ENCODE peak calls at places on chromosomes 12 and 14, in four cellular contexts. E is lower lobe of right lung, N is thoracic aorta, Z is fibroblast of lung. T is an unnamed sample. For H3K4me1, the result is how much of the 10 kb centered on the place peaks cover.

GRCh38 chr12:15525414-15525813 is 203.1 kb downstream of the PTPRO start:
- DNase-seq in E (no peak), N (no peak), Z (no peak), T (no peak)

GRCh38 chr12:113469893-113470743 is 1.6 kb downstream of the LHX5 start:
- DNase-seq in E (no peak), N (no peak), Z (no peak), T (no peak)

GRCh38 chr12:102116392-102116791 is 3.5 kb downstream of the NUP37 start:
- DNase-seq in E (no peak), N (no peak), Z (no peak), T (no peak)

GRCh38 chr12:80756875-80757274 is 40.2 kb downstream of the MYF5 start:
- DNase-seq in E (no peak), N (no peak), Z (peak), T (no peak)

GRCh38 chr12:64571346-64571745 is 38.9 kb upstream of the RASSF3 start:
- DNase-seq in E (no peak), N (no peak), Z (no peak), T (no peak)

GRCh38 chr12:38585090-38585489 is 268.5 kb downstream of the ALG10B start:
- DNase-seq in E (no peak), N (no peak), Z (no peak), T (no peak)

GRCh38 chr12:101407054-101407437 is 526 bp downstream of the ARL1 start:
- DNase-seq in E (peak), N (no peak), Z (no peak), T (no peak)

GRCh38 chr14:59507063-59507751 is 22.9 kb downstream of the JKAMP start:
- DNase-seq in E (no peak), N (peak), Z (peak), T (peak)

GRCh38 chr12:123854232-123854631 is 92.1 kb downstream of the DNAH10 start:
- DNase-seq in E (no peak), N (no peak), Z (no peak), T (no peak)

GRCh38 chr12:20188930-20189653 is 179.2 kb upstream of the PDE3A start:
- DNase-seq in E (no peak), N (no peak), Z (no peak), T (no peak)

GRCh38 chr14:35366048-35366428 is 38.5 kb downstream of the NFKBIA start:
- DNase-seq in E (peak), N (no peak), Z (peak), T (peak)

GRCh38 chr14:94771191-94771905 is 1.4 kb upstream of the GSC start:
- DNase-seq in E (no peak), N (no peak), Z (no peak), T (no peak)

DNA sequence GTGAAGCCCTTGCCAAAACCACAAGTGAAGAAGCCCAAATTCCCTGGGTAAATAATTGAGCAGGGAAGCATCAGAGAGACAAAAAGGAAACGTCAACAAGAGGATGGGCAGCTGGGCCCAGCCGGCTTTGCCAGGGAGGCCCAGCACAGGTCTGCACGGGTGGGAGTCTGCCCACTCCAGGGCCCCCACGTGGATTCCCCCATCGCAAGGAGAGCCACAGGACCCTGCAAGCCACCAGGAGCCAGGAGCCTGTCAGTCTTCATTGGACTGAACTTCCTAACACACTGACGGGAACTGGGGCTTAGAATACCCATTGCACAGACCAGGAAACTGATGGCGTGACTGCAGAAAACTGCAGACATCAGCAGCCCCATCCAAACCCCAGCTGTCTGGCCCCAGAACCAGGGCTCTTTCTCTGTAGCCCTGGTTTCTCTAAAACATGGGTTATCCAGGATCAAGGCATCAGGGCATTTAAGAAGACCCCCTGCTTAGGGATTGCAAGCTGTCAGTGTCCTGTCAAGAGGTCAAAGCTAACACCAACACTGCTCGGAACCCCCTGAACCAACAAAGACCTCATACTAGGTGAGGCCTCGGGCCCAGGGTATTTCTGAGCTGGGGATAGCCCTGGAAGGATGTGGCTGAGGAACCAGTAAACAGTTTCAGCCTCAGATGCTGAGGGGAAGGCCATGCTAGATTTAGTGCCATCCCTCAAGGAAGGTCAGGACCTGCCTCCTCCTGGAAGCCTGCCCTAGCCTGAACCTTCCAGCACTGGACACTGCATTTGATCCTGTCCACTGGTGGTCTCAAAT is 39.4 kb downstream of the BCL11B start:
- DNase-seq in E (no peak), N (no peak), Z (no peak), T (no peak)
- H3K4me1 ChIP-seq in E (under half), N (under half), Z (under half), T (under half)

DNA sequence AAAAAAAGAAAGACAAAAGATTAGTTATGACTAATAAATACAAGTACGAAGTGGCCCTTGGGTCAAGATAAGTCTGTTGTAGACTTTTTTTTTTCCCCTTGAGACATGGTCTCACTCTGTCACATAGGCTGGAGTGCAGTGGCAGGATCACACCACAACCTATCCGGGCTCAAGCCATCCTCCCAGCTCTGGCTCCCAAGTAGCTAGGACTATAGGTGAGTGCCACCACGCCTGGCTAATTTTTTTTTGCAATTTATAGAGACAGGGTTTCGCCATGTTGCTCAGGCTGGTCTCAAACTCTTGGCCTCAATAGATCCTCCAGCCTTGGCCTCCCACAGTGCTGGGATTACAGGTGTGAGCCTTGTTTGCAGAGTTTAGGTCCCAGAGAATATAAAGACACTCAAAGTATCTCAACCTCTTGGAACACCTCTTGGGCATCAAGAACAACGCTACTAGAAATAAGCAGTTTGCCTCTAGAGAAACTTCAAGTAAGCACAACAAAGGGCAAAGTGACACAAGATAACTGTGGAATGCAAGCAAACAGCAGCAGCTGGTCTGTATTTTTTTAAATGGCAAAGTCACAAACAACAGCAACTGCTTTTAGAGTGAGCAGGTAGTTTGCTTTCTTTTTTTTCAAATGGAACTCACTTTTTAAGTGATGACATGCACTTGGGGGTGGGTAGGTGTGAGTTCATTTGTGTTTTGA is 3.9 kb upstream of the MDM2 start:
- DNase-seq in E (no peak), N (no peak), Z (no peak), T (no peak)
- H3K4me1 ChIP-seq in E (under half), N (under half), Z (under half), T (under half)

GRCh38 chr12:26123482-26123980 is 1.3 kb downstream of the BHLHE41 start:
- DNase-seq in E (no peak), N (no peak), Z (peak), T (no peak)
- H3K4me1 ChIP-seq in E (half or more), N (under half), Z (under half), T (under half)

GRCh38 chr12:11657511-11657910 is 8.0 kb downstream of the ETV6 start:
- DNase-seq in E (no peak), N (no peak), Z (peak), T (no peak)
- H3K4me1 ChIP-seq in E (half or more), N (under half), Z (under half), T (under half)